ENCODE peak calls at places on chromosomes 7 and 10, in nine cellular contexts. R, G, A, F, I, K, Z, B and C are unnamed samples.

GRCh38 chr7:120185940-120186682 is 86.9 kb upstream of the KCND2 start:
- DNase-seq in F (no peak), Z (no peak), A (no peak), B (no peak), R (no peak), I (no peak), K (no peak), G (no peak), C (no peak)

GRCh38 chr10:124357583-124357930 is 61.2 kb downstream of the OAT start:
- DNase-seq in I (no peak), R (no peak), K (no peak), F (no peak), Z (no peak), B (no peak), G (peak), A (no peak), C (no peak)

GRCh38 chr7:101917566-101917965 is 100.1 kb downstream of the CUX1 start:
- DNase-seq in I (peak), G (peak), K (no peak), F (no peak), B (no peak), R (no peak), Z (no peak), A (no peak), C (no peak)

GRCh38 chr10:88903715-88904114 is 23.7 kb downstream of the STAMBPL1 start:
- DNase-seq in A (no peak), I (no peak), G (no peak), B (no peak), Z (no peak), F (no peak), R (no peak), K (no peak), C (no peak)

GRCh38 chr7:74302745-74303221 is 13.6 kb downstream of the CLIP2 start:
- DNase-seq in Z (no peak), I (no peak), B (no peak), K (no peak), R (no peak), F (peak), G (no peak), A (no peak), C (no peak)

GRCh38 chr7:64602518-64602917 is 39.6 kb upstream of the ZNF680 start:
- DNase-seq in R (no peak), B (no peak), G (no peak), I (no peak), F (no peak), A (no peak), Z (no peak), K (no peak), C (no peak)

GRCh38 chr10:4651404-4652037 is 174.5 kb upstream of the AKR1E2 start:
- DNase-seq in I (no peak), B (no peak), K (no peak), G (no peak), Z (no peak), F (no peak), A (no peak), R (no peak), C (no peak)

GRCh38 chr7:33487998-33488682 is 358.8 kb downstream of the BBS9 start:
- DNase-seq in I (no peak), B (no peak), R (no peak), K (no peak), A (no peak), Z (no peak), G (no peak), F (no peak), C (no peak)

GRCh38 chr7:44568771-44569560 is 4.7 kb downstream of the DDX56 start:
- DNase-seq in K (no peak), R (no peak), Z (no peak), B (no peak), A (no peak), F (no peak), G (peak), I (no peak), C (no peak)

GRCh38 chr7:132255898-132256297 is 320.4 kb downstream of the PLXNA4 start:
- DNase-seq in K (peak), B (peak), G (peak), R (no peak), I (no peak), Z (peak), A (no peak), F (no peak), C (no peak)

GRCh38 chr7:74203157-74203556 is 6.6 kb upstream of the LAT2 start:
- DNase-seq in F (peak), I (no peak), R (no peak), Z (peak), B (peak), K (peak), A (no peak), G (peak), C (peak)

GRCh38 chr7:153509763-153510162 is 542.4 kb upstream of the DPP6 start:
- DNase-seq in R (no peak), F (no peak), G (no peak), I (no peak), A (no peak), K (no peak), B (no peak), Z (no peak), C (no peak)

GRCh38 chr7:80622531-80622930 is 15.9 kb upstream of the CD36 start:
- DNase-seq in F (no peak), R (no peak), Z (peak), A (no peak), G (no peak), B (no peak), K (no peak), I (no peak), C (no peak)

GRCh38 chr7:20651960-20652544 is 36.6 kb downstream of the ABCB5 start:
- DNase-seq in I (no peak), Z (peak), K (no peak), A (no peak), B (no peak), G (no peak), F (peak), R (no peak), C (peak)

GRCh38 chr10:96096958-96097357 is 33.1 kb upstream of the ZNF518A start:
- DNase-seq in G (no peak), Z (no peak), K (no peak), A (no peak), I (no peak), R (no peak), F (no peak), B (no peak), C (no peak)

GRCh38 chr10:103696094-103696410 is 159.3 kb downstream of the SH3PXD2A start:
- DNase-seq in F (no peak), K (no peak), R (no peak), G (no peak), Z (no peak), A (no peak), I (no peak), B (no peak), C (no peak)

GRCh38 chr10:103695584-103696005 is 159.8 kb downstream of the SH3PXD2A start:
- DNase-seq in K (no peak), A (no peak), I (no peak), G (no peak), F (no peak), R (no peak), Z (no peak), B (no peak), C (no peak)

GRCh38 chr10:103697787-103698186 is 157.6 kb downstream of the SH3PXD2A start:
- DNase-seq in R (no peak), G (no peak), K (no peak), I (no peak), F (no peak), Z (no peak), B (no peak), A (no peak), C (no peak)

GRCh38 chr10:103698266-103698665 is 157.1 kb downstream of the SH3PXD2A start:
- DNase-seq in B (no peak), G (no peak), F (no peak), K (no peak), R (no peak), I (no peak), A (no peak), Z (no peak), C (no peak)

DNA sequence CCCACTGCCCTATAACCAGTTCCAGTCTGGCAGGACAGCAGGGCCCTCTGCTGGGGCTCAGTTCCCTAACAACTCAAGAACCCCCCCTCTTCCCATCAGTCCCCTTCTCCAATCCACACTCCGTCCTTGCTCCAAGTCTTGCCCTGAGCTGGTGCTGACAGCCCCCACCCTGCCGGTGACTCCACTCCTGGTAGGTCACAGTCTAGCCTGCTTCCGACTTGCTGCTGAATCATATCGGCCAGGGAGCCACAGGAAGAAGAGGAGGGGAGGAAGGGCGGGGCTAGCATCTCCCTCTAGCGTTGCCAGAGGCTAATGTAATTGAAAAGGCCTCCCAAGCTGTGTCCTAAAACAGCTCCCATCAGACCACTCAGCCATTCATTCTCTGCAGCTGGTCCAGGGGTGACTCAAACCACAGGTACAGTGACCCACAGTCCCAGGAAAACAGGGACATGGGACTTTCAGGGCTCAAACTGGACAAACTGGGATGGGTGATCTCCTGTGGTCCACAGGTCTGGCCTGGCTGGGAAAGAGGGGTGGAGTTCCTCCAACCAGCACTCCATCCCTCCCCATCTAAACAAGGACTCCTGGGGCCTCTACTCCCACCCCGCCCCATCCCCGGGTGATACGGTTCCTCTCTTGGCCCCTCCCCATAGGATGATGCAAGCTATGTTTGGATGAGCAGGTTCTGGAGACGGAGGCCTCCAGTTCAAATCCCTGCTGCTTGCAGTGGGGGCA is 158.8 kb downstream of the SH3PXD2A start:
- DNase-seq in G (peak), F (peak), R (no peak), B (peak), Z (peak), A (peak), K (peak), I (peak), C (peak)
- TF ChIP-seq POLR2A in G (no peak), F (no peak), R (no peak), B (no peak), Z (no peak), A (no peak), K (no peak), I (no peak), C (no peak)

DNA sequence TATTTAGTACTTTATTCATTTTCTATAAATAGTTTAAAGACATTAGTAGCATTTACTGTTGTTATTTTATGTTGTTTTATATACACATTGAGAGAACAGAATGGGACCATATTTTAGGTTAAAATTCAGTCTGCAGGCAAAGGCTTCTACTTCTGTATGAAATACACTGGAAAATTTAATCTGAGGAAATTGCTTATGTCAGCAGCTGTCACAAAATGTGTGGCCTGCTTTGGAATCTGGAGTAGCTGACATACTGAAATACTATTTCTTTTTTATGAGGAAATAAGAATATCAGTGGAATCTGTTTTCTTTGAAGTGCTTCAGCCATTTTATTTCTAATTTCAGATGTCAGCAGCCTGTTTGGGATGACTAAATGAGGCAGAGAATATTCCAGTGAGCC is 266.9 kb downstream of the ARL4A start:
- DNase-seq in F (no peak), A (no peak), K (no peak), B (no peak), Z (no peak), R (no peak), G (no peak), I (no peak), C (no peak)
- TF ChIP-seq POLR2A in F (no peak), A (no peak), K (no peak), B (no peak), Z (no peak), R (no peak), G (no peak), I (no peak), C (no peak)

GRCh38 chr10:132417249-132417878 is 20.4 kb downstream of the PWWP2B start:
- DNase-seq in Z (no peak), I (no peak), F (no peak), B (no peak), R (no peak), A (no peak), G (peak), K (peak), C (no peak)

GRCh38 chr10:132419631-132420468 is 22.9 kb downstream of the PWWP2B start:
- DNase-seq in B (peak), F (no peak), Z (no peak), I (no peak), A (no peak), G (peak), R (no peak), K (peak), C (no peak)

GRCh38 chr10:132420469-132421376 is 23.7 kb downstream of the PWWP2B start:
- DNase-seq in G (peak), I (no peak), Z (no peak), F (peak), R (no peak), K (peak), B (peak), A (no peak), C (peak)

GRCh38 chr10:132417957-132418441 is 21.0 kb downstream of the PWWP2B start:
- DNase-seq in B (peak), I (no peak), K (peak), F (no peak), Z (peak), A (no peak), R (no peak), G (peak), C (no peak)

DNA sequence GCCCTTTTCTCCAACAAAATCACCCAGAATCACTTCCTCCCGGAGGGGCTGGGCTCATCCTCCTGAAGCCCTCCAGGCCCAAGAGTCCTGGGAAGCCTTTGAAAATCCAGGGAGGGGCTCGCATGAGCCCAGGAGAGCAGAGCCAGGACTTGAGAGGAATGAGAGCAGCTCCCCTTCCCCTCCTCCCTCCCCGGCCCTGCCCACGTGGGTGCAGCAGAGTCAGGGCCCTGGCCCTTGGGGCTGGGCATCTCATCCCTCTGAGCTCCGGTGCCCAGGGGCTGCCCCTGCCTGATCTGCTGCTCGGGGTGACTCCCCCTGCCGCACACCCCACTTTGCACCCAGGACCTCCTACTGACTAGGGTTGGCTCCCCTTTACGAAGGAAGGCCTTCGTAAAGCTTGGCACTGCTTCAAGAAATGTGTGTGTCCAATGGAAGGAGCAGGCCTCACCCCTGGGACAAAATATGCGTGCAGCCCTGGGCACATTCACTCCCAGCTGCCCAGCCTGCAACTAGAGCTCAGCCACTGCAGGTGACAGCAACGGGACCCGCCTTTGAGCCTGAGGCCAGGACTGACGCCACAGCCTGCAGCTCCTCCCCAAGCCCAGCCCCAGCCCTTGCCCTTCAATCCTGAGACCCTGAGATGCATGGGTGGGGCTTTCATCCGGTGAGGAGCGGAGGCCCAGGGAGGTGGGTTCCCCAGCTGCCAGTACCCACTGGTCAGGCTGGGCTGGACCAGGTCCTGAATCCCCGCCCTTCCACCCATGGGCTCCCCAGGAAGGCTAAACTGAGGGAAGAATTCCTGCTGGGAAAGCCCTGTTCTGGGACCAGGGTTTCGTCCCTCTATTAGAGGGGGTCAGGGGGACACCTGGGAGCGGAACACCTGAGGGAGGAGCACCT is 21.8 kb downstream of the PWWP2B start:
- DNase-seq in F (peak), R (no peak), G (peak), A (peak), K (peak), I (peak), B (peak), Z (no peak), C (no peak)
- TF ChIP-seq POLR2A in F (no peak), R (no peak), G (no peak), A (no peak), K (peak), I (peak), B (no peak), Z (no peak), C (no peak)

GRCh38 chr7:139118234-139118802 is 8.8 kb upstream of the ZC3HAV1 start:
- DNase-seq in I (no peak), A (no peak), B (no peak), K (no peak), F (peak), R (no peak), Z (peak), G (no peak), C (peak)

GRCh38 chr7:139119486-139119849 is 9.9 kb upstream of the ZC3HAV1 start:
- DNase-seq in Z (no peak), A (no peak), R (no peak), G (no peak), I (no peak), K (no peak), F (no peak), B (no peak), C (no peak)

GRCh38 chr7:139116999-139117398 is 7.5 kb upstream of the ZC3HAV1 start:
- DNase-seq in I (no peak), B (no peak), Z (no peak), K (no peak), G (no peak), A (no peak), R (no peak), F (no peak), C (peak)

GRCh38 chr7:139117599-139118233 is 8.2 kb upstream of the ZC3HAV1 start:
- DNase-seq in A (no peak), B (no peak), Z (no peak), K (no peak), R (no peak), G (no peak), I (no peak), F (no peak), C (peak)

DNA sequence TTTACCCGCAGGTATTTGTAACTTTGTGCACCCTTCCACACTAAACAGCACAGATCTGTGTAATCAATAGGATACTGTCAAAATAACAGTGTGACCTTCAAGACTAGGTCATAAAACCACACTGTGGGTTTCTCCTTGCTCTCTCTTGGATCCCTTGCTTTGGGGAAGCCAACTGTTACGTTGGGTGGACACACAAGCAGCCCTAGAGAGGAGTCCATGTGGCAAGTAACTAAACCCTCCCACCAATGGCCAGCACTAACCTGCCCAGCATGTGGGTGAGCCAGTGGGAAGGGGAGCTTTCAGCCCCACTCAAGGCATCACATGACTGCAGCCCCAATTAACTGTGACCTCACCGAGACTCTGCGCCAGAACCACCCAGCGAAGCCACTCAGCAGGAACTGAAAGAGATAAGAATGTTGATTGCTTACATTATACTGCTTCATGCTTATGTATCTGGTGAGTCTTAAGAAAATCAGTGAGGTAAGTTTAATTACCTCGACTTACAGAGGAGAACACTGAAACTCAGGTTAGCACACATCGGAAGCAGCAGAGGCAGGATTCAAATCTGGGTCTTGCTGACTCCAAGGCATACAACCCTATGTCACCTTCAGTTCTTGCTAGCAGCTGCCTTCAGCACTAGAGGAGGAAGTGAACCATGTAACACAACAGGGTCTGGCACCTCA is 9.4 kb upstream of the ZC3HAV1 start:
- DNase-seq in R (no peak), B (no peak), G (peak), F (no peak), K (peak), I (no peak), Z (no peak), A (no peak), C (peak)
- TF ChIP-seq POLR2A in R (no peak), B (no peak), G (no peak), F (no peak), K (no peak), I (no peak), Z (no peak), A (no peak), C (no peak)

DNA sequence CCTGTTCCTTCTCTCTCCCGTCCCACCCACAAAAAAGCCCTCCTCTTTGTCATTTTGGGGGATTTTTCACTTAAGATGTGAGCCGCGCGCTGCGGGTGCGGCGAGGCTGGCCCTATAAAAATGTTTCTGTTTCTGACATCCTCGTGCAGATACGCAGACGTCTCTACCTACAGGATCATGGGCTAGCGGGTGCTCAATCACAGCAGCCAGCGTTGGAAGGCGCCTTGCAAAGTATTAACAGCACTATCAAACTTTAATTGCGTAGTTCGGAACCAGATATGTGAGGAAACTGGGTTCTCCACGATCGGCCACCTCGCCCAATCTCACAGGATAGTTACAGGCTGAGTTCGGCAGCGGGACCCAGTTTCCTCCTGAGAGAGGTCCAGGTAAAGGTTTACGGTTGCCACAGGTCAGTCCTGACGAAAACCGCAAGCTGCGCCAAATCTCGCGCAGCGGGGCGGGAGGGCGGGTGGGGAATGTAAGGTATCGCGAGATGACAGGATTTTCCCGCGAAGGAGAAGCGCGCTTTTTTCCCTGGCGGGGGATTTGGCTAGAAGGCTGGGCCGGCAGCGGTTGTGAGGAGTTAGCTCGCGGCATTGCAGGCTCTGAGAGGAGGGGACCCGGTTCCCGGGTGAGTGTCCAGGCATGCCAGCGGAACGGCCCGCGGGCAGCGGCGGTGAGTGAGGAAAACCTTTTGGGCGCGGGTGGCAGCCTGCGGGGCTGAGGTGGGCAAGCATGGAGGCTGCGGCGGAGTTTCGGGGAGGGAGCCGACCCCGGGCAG is at the start of gene HELLS:
- DNase-seq in G (peak), Z (peak), B (peak), I (peak), R (peak), F (peak), K (peak), A (peak), C (peak)
- TF ChIP-seq POLR2A in G (no peak), Z (no peak), B (no peak), I (no peak), R (peak), F (peak), K (peak), A (no peak), C (peak)

GRCh38 chr10:122980209-122981065 is at the start of gene PSTK:
- DNase-seq in K (peak), I (peak), Z (peak), B (peak), R (peak), A (peak), F (peak), G (peak), C (peak)
- TF ChIP-seq POLR2A in K (peak), I (no peak), Z (peak), B (no peak), R (peak), A (no peak), F (peak), G (no peak), C (peak)